ENCODE peak calls at places on chromosomes 13 and 19, in six cellular contexts. One of them, this sample, is unnamed.

GRCh38 chr13:73224708-73225107 is 165.9 kb downstream of the KLF5 start:
- DNase-seq in astrocyte of the cerebellum: no peak
- DNase-seq in adrenal gland: no peak
- DNase-seq in GM06990: no peak
- DNase-seq in fibroblast of villous mesenchyme: peak; percentile 25
- DNase-seq in heart left ventricle: no peak
- DNase-seq in this sample: no peak

GRCh38 chr13:40585911-40586471 is 80.5 kb downstream of the FOXO1 start:
- DNase-seq in fibroblast of villous mesenchyme: peak; percentile 61
- DNase-seq in heart left ventricle: no peak
- DNase-seq in adrenal gland: no peak
- DNase-seq in astrocyte of the cerebellum: no peak
- DNase-seq in GM06990: no peak
- DNase-seq in this sample: no peak

GRCh38 chr13:51625555-51626345 is 41.5 kb downstream of the WDFY2 start:
- DNase-seq in adrenal gland: peak; percentile 66
- DNase-seq in astrocyte of the cerebellum: peak; percentile 31
- DNase-seq in fibroblast of villous mesenchyme: no peak
- DNase-seq in heart left ventricle: peak; percentile 28
- DNase-seq in GM06990: no peak
- DNase-seq in this sample: no peak

GRCh38 chr19:55005684-55006488 is 32.2 kb downstream of the GP6 start:
- DNase-seq in heart left ventricle: no peak
- DNase-seq in GM06990: peak; percentile 64
- DNase-seq in fibroblast of villous mesenchyme: peak; percentile 55
- DNase-seq in adrenal gland: peak; percentile 51
- DNase-seq in astrocyte of the cerebellum: no peak
- DNase-seq in this sample: no peak

GRCh38 chr13:110436786-110437370 is 124.6 kb downstream of the RAB20 start:
- DNase-seq in GM06990: no peak
- DNase-seq in heart left ventricle: no peak
- DNase-seq in fibroblast of villous mesenchyme: no peak
- DNase-seq in astrocyte of the cerebellum: no peak
- DNase-seq in adrenal gland: no peak
- DNase-seq in this sample: no peak

GRCh38 chr19:14325863-14326262 is 55.4 kb upstream of the ADGRE5 start:
- DNase-seq in heart left ventricle: no peak
- DNase-seq in GM06990: no peak
- DNase-seq in astrocyte of the cerebellum: no peak
- DNase-seq in fibroblast of villous mesenchyme: no peak
- DNase-seq in adrenal gland: no peak
- DNase-seq in this sample: no peak

GRCh38 chr19:12784394-12784870 is 6.9 kb upstream of the JUNB start:
- DNase-seq in heart left ventricle: no peak
- DNase-seq in fibroblast of villous mesenchyme: peak; percentile 63
- DNase-seq in adrenal gland: no peak
- DNase-seq in GM06990: no peak
- DNase-seq in astrocyte of the cerebellum: no peak
- DNase-seq in this sample: no peak

GRCh38 chr19:49558591-49558990 is 21.8 kb downstream of the NOSIP start:
- DNase-seq in fibroblast of villous mesenchyme: no peak
- DNase-seq in heart left ventricle: no peak
- DNase-seq in astrocyte of the cerebellum: no peak
- DNase-seq in GM06990: no peak
- DNase-seq in adrenal gland: no peak
- DNase-seq in this sample: no peak

GRCh38 chr19:33883869-33884519 is 87.3 kb downstream of the KCTD15 start:
- DNase-seq in fibroblast of villous mesenchyme: no peak
- DNase-seq in astrocyte of the cerebellum: no peak
- DNase-seq in GM06990: no peak
- DNase-seq in heart left ventricle: peak; percentile 66
- DNase-seq in adrenal gland: peak; percentile 16
- DNase-seq in this sample: no peak

GRCh38 chr19:17450264-17451075 is 2.0 kb upstream of the TMEM221 start:
- DNase-seq in GM06990: peak; percentile 35
- DNase-seq in astrocyte of the cerebellum: no peak
- DNase-seq in heart left ventricle: no peak
- DNase-seq in fibroblast of villous mesenchyme: no peak
- DNase-seq in adrenal gland: peak; percentile 39
- DNase-seq in this sample: no peak

GRCh38 chr19:35766571-35767104 is 8.7 kb downstream of the PROSER3 start:
- DNase-seq in adrenal gland: no peak
- DNase-seq in astrocyte of the cerebellum: no peak
- DNase-seq in heart left ventricle: no peak
- DNase-seq in GM06990: no peak
- DNase-seq in fibroblast of villous mesenchyme: no peak
- DNase-seq in this sample: no peak

GRCh38 chr19:38514812-38515633 is 81.5 kb downstream of the RYR1 start:
- DNase-seq in heart left ventricle: peak; percentile 30
- DNase-seq in astrocyte of the cerebellum: peak; percentile 5
- DNase-seq in GM06990: peak; percentile 79
- DNase-seq in fibroblast of villous mesenchyme: peak; percentile 48
- DNase-seq in adrenal gland: peak; percentile 49
- DNase-seq in this sample: no peak

GRCh38 chr19:4694211-4694987 is 24.3 kb upstream of the MYDGF start:
- DNase-seq in astrocyte of the cerebellum: peak; percentile 94
- DNase-seq in heart left ventricle: no peak
- DNase-seq in adrenal gland: peak; percentile 71
- DNase-seq in GM06990: no peak
- DNase-seq in fibroblast of villous mesenchyme: peak; percentile 82
- DNase-seq in this sample: peak; percentile 60

GRCh38 chr13:28602580-28602979 is 56.4 kb upstream of the POMP start:
- DNase-seq in fibroblast of villous mesenchyme: no peak
- DNase-seq in GM06990: no peak
- DNase-seq in heart left ventricle: no peak
- DNase-seq in astrocyte of the cerebellum: no peak
- DNase-seq in adrenal gland: no peak
- DNase-seq in this sample: no peak

GRCh38 chr19:36215276-36216171 is 618 bp downstream of the ZNF146 start:
- DNase-seq in astrocyte of the cerebellum: no peak
- DNase-seq in heart left ventricle: no peak
- DNase-seq in fibroblast of villous mesenchyme: peak; percentile 69
- DNase-seq in GM06990: no peak
- DNase-seq in adrenal gland: no peak
- DNase-seq in this sample: no peak

GRCh38 chr13:19185865-19186645 is 4.4 kb upstream of the TUBA3C start:
- DNase-seq in astrocyte of the cerebellum: no peak
- DNase-seq in adrenal gland: no peak
- DNase-seq in GM06990: no peak
- DNase-seq in fibroblast of villous mesenchyme: no peak
- DNase-seq in heart left ventricle: no peak
- DNase-seq in this sample: no peak

GRCh38 chr19:29379257-29379986 is 146.4 kb upstream of the VSTM2B start:
- DNase-seq in astrocyte of the cerebellum: no peak
- DNase-seq in GM06990: no peak
- DNase-seq in fibroblast of villous mesenchyme: no peak
- DNase-seq in heart left ventricle: no peak
- DNase-seq in adrenal gland: no peak
- DNase-seq in this sample: no peak

GRCh38 chr13:41459754-41460111 is 2.4 kb downstream of the RGCC start:
- DNase-seq in fibroblast of villous mesenchyme: no peak
- DNase-seq in heart left ventricle: no peak
- DNase-seq in GM06990: no peak
- DNase-seq in adrenal gland: no peak
- DNase-seq in astrocyte of the cerebellum: no peak
- DNase-seq in this sample: no peak

GRCh38 chr13:35388456-35388855 is 88.0 kb downstream of the MAB21L1 start:
- DNase-seq in adrenal gland: no peak
- DNase-seq in astrocyte of the cerebellum: no peak
- DNase-seq in fibroblast of villous mesenchyme: peak; percentile 10
- DNase-seq in GM06990: no peak
- DNase-seq in heart left ventricle: no peak
- DNase-seq in this sample: no peak

GRCh38 chr19:18118420-18119242 is 21.1 kb downstream of the MAST3 start:
- DNase-seq in heart left ventricle: no peak
- DNase-seq in adrenal gland: no peak
- DNase-seq in GM06990: no peak
- DNase-seq in astrocyte of the cerebellum: no peak
- DNase-seq in fibroblast of villous mesenchyme: no peak
- DNase-seq in this sample: no peak

GRCh38 chr13:90792335-90792734 is 555.2 kb upstream of the MIR17HG start:
- DNase-seq in adrenal gland: no peak
- DNase-seq in GM06990: no peak
- DNase-seq in fibroblast of villous mesenchyme: no peak
- DNase-seq in heart left ventricle: no peak
- DNase-seq in astrocyte of the cerebellum: no peak
- DNase-seq in this sample: no peak

GRCh38 chr19:10288662-10289166 is 1.0 kb upstream of the ICAM5 start:
- DNase-seq in fibroblast of villous mesenchyme: peak; percentile 69
- DNase-seq in GM06990: peak; percentile 76
- DNase-seq in astrocyte of the cerebellum: no peak
- DNase-seq in heart left ventricle: no peak
- DNase-seq in adrenal gland: no peak
- DNase-seq in this sample: no peak

DNA sequence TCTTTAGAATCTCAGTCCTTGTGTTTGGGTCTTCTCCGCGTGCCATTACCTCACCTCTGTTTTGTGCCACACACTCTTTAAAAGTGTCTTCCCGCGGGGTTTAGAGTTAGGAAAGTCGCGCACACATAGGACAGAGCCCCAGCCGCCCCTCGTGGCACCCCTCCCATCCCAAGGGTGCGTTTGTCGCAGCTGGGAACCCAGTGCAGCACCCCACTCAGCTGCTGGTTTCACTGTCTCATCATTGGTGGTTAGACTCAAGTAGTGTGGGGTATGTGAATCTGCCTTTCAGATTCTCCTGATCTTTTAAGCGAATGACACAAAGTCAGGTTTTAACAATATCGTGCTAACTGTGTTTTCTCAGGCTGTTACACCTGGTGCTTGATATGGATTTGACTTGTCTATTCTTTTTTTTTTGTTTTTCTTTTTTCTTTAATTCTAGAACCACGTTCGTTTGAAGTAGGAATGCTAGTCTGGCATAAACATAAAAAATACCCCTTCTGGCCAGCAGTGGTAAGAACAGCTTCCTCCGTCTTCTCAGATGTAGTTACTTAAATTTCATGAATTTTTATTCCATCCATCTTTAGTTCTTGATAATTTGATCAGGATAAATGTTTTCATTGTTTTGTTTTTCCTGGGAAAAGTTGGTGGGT is 19.5 kb upstream of the NDUFS7 start:
- DNase-seq in fibroblast of villous mesenchyme: no peak
- DNase-seq in astrocyte of the cerebellum: no peak
- DNase-seq in heart left ventricle: no peak
- DNase-seq in GM06990: no peak
- DNase-seq in adrenal gland: no peak
- DNase-seq in this sample: no peak
- TF ChIP-seq CTCF in fibroblast of villous mesenchyme: peak; percentile 18
- TF ChIP-seq CTCF in astrocyte of the cerebellum: peak; percentile 42
- TF ChIP-seq CTCF in heart left ventricle: no peak
- TF ChIP-seq CTCF in GM06990: peak; percentile 21
- TF ChIP-seq CTCF in adrenal gland: no peak
- TF ChIP-seq CTCF in this sample: no peak

GRCh38 chr19:7351861-7352260 is 3.1 kb downstream of the ARHGEF18 start:
- DNase-seq in heart left ventricle: no peak
- DNase-seq in fibroblast of villous mesenchyme: no peak
- DNase-seq in astrocyte of the cerebellum: no peak
- DNase-seq in adrenal gland: no peak
- DNase-seq in GM06990: no peak
- DNase-seq in this sample: no peak

GRCh38 chr19:7348587-7349230 is at the start of gene ARHGEF18:
- DNase-seq in astrocyte of the cerebellum: no peak
- DNase-seq in GM06990: peak; percentile 88
- DNase-seq in heart left ventricle: no peak
- DNase-seq in fibroblast of villous mesenchyme: no peak
- DNase-seq in adrenal gland: no peak
- DNase-seq in this sample: no peak

GRCh38 chr19:7346488-7346971 is 2.2 kb upstream of the ARHGEF18 start:
- DNase-seq in adrenal gland: no peak
- DNase-seq in fibroblast of villous mesenchyme: no peak
- DNase-seq in heart left ventricle: no peak
- DNase-seq in astrocyte of the cerebellum: no peak
- DNase-seq in GM06990: peak; percentile 41
- DNase-seq in this sample: no peak

GRCh38 chr19:7349961-7350711 is 1.4 kb downstream of the ARHGEF18 start:
- DNase-seq in GM06990: peak; percentile 75
- DNase-seq in heart left ventricle: no peak
- DNase-seq in fibroblast of villous mesenchyme: no peak
- DNase-seq in adrenal gland: no peak
- DNase-seq in astrocyte of the cerebellum: no peak
- DNase-seq in this sample: no peak

DNA sequence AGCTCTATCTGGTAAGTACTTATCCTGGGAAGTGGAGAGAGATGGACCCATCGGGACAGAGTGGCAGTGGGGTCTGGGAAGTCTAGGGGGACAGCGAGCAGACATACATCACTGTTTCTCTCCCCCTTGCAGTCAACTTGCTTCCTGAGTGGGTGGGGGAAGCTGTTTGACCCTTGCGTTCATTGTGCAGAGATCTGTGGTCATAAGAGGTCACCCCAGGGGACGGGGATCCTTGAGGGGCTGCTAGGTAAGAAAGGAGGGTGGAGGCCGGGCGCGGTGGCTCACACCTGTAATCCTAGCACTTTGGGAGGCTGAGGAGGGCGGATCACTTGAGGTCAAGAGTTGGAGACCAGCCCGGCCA is 474 bp downstream of the ARHGEF18 start:
- DNase-seq in adrenal gland: no peak
- DNase-seq in heart left ventricle: no peak
- DNase-seq in astrocyte of the cerebellum: no peak
- DNase-seq in fibroblast of villous mesenchyme: no peak
- DNase-seq in GM06990: no peak
- DNase-seq in this sample: no peak
- H3K4me3 ChIP-seq in adrenal gland: no peak overlapping the region
- H3K4me3 ChIP-seq in heart left ventricle: peak overlapping the region; percentile 56
- H3K4me3 ChIP-seq in astrocyte of the cerebellum: no peak overlapping the region
- H3K4me3 ChIP-seq in fibroblast of villous mesenchyme: no peak overlapping the region
- H3K4me3 ChIP-seq in GM06990: peak overlapping the region; percentile 51
- H3K4me3 ChIP-seq in this sample: no peak overlapping the region

DNA sequence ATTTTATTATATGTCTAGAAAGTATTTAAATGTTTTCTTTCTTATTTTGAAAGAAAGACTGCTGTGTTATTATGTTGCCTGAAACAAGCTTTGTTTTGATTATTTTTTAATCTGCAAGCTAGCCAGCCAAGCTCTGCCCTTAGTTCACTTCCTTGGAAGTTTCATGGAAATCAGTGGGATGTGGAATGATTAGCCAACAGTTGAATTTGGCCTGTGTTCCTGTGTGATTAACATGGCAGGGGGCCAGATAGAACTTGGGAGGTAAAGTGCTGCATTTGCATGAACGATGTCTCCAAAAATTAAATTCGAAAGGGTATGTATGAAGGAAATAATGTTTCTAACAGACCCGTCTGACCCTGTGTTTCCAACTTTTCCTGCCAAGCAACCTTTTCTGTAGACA is 32.2 kb downstream of the UFM1 start:
- DNase-seq in fibroblast of villous mesenchyme: no peak
- DNase-seq in heart left ventricle: peak; percentile 10
- DNase-seq in GM06990: no peak
- DNase-seq in adrenal gland: no peak
- DNase-seq in astrocyte of the cerebellum: peak; percentile 31
- DNase-seq in this sample: no peak
- TF ChIP-seq CTCF in fibroblast of villous mesenchyme: no peak
- TF ChIP-seq CTCF in heart left ventricle: no peak
- TF ChIP-seq CTCF in GM06990: no peak
- TF ChIP-seq CTCF in adrenal gland: no peak
- TF ChIP-seq CTCF in astrocyte of the cerebellum: no peak
- TF ChIP-seq CTCF in this sample: no peak

DNA sequence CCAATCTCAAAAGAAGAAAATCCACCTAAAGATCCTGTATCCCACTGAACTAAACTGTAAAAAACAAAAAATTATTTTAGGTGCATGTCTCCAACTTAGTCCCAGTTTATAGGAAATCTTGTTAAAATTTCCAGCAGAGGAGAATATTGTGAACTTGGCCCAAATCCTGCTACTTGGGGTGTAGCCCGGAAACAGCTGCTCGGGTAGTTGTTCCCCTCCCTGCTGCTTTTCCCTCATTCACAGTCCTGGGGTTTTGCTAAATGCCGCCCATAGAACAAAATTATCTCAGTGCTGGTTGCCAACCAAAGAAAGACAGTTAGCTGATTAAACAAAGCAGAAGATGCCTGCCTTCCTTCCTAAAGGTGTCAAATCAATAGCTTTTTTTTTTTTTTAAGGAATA is 330.5 kb upstream of the KLF12 start:
- DNase-seq in GM06990: no peak
- DNase-seq in fibroblast of villous mesenchyme: no peak
- DNase-seq in heart left ventricle: peak; percentile 42
- DNase-seq in astrocyte of the cerebellum: no peak
- DNase-seq in adrenal gland: no peak
- DNase-seq in this sample: no peak
- H3K4me3 ChIP-seq in GM06990: no peak overlapping the region
- H3K4me3 ChIP-seq in fibroblast of villous mesenchyme: no peak overlapping the region
- H3K4me3 ChIP-seq in heart left ventricle: no peak overlapping the region
- H3K4me3 ChIP-seq in astrocyte of the cerebellum: no peak overlapping the region
- H3K4me3 ChIP-seq in adrenal gland: no peak overlapping the region
- H3K4me3 ChIP-seq in this sample: no peak overlapping the region